ENCODE peak calls at places on chromosomes 12 and 14, in six cellular contexts. G, M, T, J, S and W are unnamed samples.

GRCh38 chr12:113103756-113104450 is 31.7 kb downstream of the RASAL1 start:
- DNase-seq in G (no peak), M (no peak), T (no peak), J (peak), S (peak), W (no peak)

GRCh38 chr12:20369164-20370000 is 1.0 kb downstream of the PDE3A start:
- DNase-seq in G (no peak), M (peak), T (no peak), J (peak), S (peak), W (peak)

GRCh38 chr14:93954900-93955891 is 21.2 kb downstream of the ASB2 start:
- DNase-seq in G (no peak), M (no peak), T (no peak), J (no peak), S (no peak), W (peak)

GRCh38 chr12:82109243-82109642 is 248.9 kb downstream of the CCDC59 start:
- DNase-seq in G (no peak), M (no peak), T (no peak), J (no peak), S (no peak), W (no peak)

GRCh38 chr14:77950371-77950770 is 150.5 kb downstream of the ADCK1 start:
- DNase-seq in G (peak), M (peak), T (no peak), J (no peak), S (no peak), W (no peak)

GRCh38 chr14:53533384-53533975 is 380.4 kb upstream of the DDHD1 start:
- DNase-seq in G (no peak), M (no peak), T (no peak), J (no peak), S (no peak), W (no peak)

GRCh38 chr12:63276537-63277365 is 125.8 kb upstream of the AVPR1A start:
- DNase-seq in G (no peak), M (no peak), T (no peak), J (peak), S (peak), W (no peak)

GRCh38 chr12:53750812-53751335 is 905 bp downstream of the CISTR start:
- DNase-seq in G (no peak), M (peak), T (no peak), J (no peak), S (no peak), W (no peak)

GRCh38 chr12:9742665-9743064 is 9.8 kb upstream of the CLECL1 start:
- DNase-seq in G (no peak), M (no peak), T (no peak), J (no peak), S (peak), W (no peak)

GRCh38 chr14:28763914-28764848 is 2.4 kb upstream of the FOXG1 start:
- DNase-seq in G (no peak), M (no peak), T (no peak), J (no peak), S (no peak), W (no peak)

GRCh38 chr12:131445184-131445974 is 265.5 kb upstream of the SFSWAP start:
- DNase-seq in G (no peak), M (no peak), T (no peak), J (no peak), S (peak), W (no peak)

GRCh38 chr14:101018561-101019290 is 115.2 kb upstream of the RTL1 start:
- DNase-seq in G (no peak), M (no peak), T (peak), J (peak), S (peak), W (no peak)

GRCh38 chr14:68968051-68968450 is 11.1 kb downstream of the ACTN1 start:
- DNase-seq in G (no peak), M (no peak), T (no peak), J (no peak), S (no peak), W (no peak)

GRCh38 chr14:102206901-102207300 is 67.2 kb downstream of the WDR20 start:
- DNase-seq in G (peak), M (no peak), T (no peak), J (no peak), S (peak), W (no peak)
- TF ChIP-seq CTCF in G (peak), M (no peak), T (no peak), J (no peak), S (no peak), W (no peak)

GRCh38 chr14:104137297-104138097 is 890 bp upstream of the KIF26A start:
- DNase-seq in G (peak), M (peak), T (peak), J (peak), S (peak), W (peak)

GRCh38 chr14:104138891-104139459 is 588 bp downstream of the KIF26A start:
- DNase-seq in G (no peak), M (no peak), T (peak), J (no peak), S (no peak), W (peak)

GRCh38 chr14:104136472-104137296 is 1.7 kb upstream of the KIF26A start:
- DNase-seq in G (no peak), M (no peak), T (peak), J (no peak), S (no peak), W (no peak)

GRCh38 chr14:104139460-104140212 is 1.2 kb downstream of the KIF26A start:
- DNase-seq in G (no peak), M (no peak), T (peak), J (peak), S (no peak), W (peak)

DNA sequence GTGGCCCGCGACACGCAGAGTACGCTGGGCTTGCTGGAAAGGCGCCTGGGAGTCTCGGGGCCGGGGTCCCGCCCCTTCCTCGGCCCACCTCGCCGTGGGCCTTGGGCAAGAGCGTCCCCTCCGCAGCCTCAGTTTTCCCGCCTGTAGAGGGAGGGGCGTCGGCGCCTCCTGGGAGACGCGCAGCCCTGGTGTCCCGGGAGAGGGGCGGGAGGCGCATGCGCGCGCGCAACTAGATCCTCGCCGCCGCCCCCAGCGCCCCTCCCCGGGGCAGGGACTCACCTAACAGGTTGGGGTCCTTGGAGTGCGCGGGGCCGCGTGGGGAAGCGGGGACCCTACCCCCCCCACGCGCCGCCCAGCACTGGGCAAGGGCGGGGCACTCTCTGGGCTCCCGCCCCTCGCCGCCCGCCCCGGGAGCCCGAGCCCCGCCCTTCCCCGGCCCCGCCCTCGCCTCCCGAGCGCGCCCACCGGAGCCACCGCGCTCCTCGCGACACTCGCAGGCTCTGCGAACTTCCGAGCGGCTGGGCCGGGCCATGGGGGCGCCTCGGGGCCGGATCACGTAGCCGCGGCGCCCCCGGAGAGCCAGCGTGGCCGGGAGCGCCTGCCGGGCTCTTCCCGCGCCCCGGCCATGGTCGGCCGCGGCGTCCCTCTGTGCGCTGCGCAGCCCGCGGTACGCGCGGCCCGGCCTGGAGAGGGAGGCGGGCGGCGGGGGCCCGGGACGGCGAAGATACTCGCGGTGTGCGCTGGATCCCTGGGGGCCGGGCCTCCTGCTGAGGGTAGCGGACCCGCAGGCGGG is at the start of gene KIF26A:
- DNase-seq in G (no peak), M (no peak), T (peak), J (peak), S (no peak), W (peak)
- H3K4me3 ChIP-seq in G (peak), M (peak), T (peak), J (peak), S (peak), W (peak)

DNA sequence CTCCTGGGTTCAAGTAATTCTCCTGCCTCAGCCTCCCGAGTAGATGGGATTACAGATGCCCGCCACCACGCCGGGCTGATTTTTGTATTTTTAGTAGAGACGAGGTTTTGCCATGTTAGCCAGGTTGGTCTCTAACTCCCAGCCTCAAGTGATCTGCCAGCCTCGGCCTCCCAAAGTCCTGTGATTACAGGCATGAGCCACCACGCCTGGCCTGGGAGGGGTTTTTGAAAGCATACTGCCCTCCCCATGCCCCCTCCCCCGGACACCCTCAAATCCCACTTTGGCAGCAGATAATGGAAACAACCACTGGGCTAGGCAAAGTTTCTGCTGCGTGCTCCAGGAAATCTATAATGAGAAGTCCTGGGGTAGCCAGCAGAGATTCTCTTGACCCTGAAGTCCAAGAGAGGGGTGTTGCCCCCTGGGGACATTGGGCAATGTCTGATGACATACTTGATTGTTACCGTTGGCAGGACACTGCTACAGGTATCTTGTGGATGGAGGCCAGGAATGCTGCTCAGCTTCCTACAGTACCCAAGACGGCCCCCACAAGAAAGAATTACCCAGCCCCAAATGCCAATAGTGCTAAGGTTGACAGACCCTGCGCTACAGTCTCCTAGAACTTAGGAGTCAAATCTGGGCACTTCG is 18.7 kb upstream of the FBXO21 start:
- DNase-seq in G (no peak), M (no peak), T (no peak), J (no peak), S (no peak), W (no peak)
- H3K27ac ChIP-seq in G (no peak), M (no peak), T (no peak), J (no peak), S (no peak), W (no peak)

DNA sequence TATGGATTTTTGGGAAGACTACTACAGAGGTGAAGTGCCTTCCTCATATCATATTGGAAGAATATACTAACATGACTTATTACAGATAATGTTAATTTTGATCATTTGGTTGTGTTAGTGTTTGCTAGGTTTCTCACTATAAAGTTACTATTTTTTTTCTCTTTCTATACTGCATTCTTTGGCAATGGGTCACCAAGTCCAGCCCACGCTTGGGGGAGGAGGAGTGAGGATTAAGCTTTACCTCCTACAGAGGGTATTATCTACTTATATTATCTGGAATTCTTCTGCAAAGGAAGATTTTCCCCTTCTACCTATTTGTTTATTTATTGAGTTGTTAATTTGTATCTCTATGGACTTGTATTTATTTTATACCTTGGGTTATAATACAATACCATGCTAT is 31.5 kb downstream of the SCN8A start:
- DNase-seq in G (no peak), M (no peak), T (no peak), J (no peak), S (no peak), W (no peak)
- TF ChIP-seq CTCF in G (no peak), M (no peak), T (no peak), J (no peak), S (no peak), W (no peak)

GRCh38 chr14:23181453-23181852 is 2.0 kb downstream of the SLC7A8 start:
- DNase-seq in G (no peak), M (no peak), T (no peak), J (no peak), S (no peak), W (no peak)
- H3K4me3 ChIP-seq in G (peak), M (peak), T (no peak), J (peak), S (peak), W (peak)